ENCODE peak calls at places on chromosomes 11 and 22, in five cellular contexts. Q, P, N, T and M are unnamed samples.

GRCh38 chr22:33202455-33202854 is 144.3 kb upstream of the SYN3 start:
- DNase-seq in Q (no peak), P (no peak), T (no peak), N (no peak), M (no peak)

GRCh38 chr11:128512478-128513127 is 74.8 kb downstream of the ETS1 start:
- DNase-seq in Q (no peak), T (no peak), P (no peak), N (no peak), M (no peak)

GRCh38 chr22:29587938-29588699 is 7.2 kb upstream of the NIPSNAP1 start:
- DNase-seq in N (no peak), T (peak), P (no peak), Q (peak), M (peak)

GRCh38 chr11:109818303-109818702 is 274.9 kb upstream of the ZC3H12C start:
- DNase-seq in P (no peak), Q (no peak), T (no peak), N (no peak), M (no peak)

GRCh38 chr11:76653674-76654309 is 16.8 kb downstream of the LRRC32 start:
- DNase-seq in Q (peak), N (no peak), T (no peak), P (no peak), M (no peak)

GRCh38 chr11:27469333-27469680 is 3.3 kb downstream of the LGR4 start:
- DNase-seq in N (no peak), Q (no peak), P (no peak), T (no peak), M (no peak)

GRCh38 chr22:22578702-22579424 is 19.8 kb upstream of the PRAME start:
- DNase-seq in N (peak), T (no peak), Q (peak), P (no peak), M (peak)

GRCh38 chr11:67253872-67254624 is 12.2 kb upstream of the GRK2 start:
- DNase-seq in N (no peak), T (no peak), P (no peak), Q (no peak), M (no peak)

GRCh38 chr11:11444027-11444799 is 91.2 kb upstream of the CSNK2A3 start:
- DNase-seq in P (no peak), T (no peak), N (no peak), Q (peak), M (no peak)

GRCh38 chr11:76763573-76764348 is 19.4 kb upstream of the TSKU start:
- DNase-seq in N (no peak), Q (peak), P (no peak), T (no peak), M (no peak)

GRCh38 chr11:12624595-12624994 is 49.6 kb upstream of the TEAD1 start:
- DNase-seq in T (no peak), Q (no peak), P (no peak), N (no peak), M (no peak)

GRCh38 chr11:79676396-79676795 is 235.6 kb upstream of the TENM4 start:
- DNase-seq in N (no peak), T (no peak), Q (no peak), P (no peak), M (no peak)

GRCh38 chr11:6357222-6357621 is 33.1 kb upstream of the SMPD1 start:
- DNase-seq in N (peak), T (no peak), Q (peak), P (no peak), M (peak)

GRCh38 chr22:27183474-27183873 is 526.1 kb downstream of the MIAT start:
- DNase-seq in P (no peak), N (no peak), Q (no peak), T (no peak), M (no peak)

GRCh38 chr11:105673089-105673488 is 63.2 kb downstream of the GRIA4 start:
- DNase-seq in P (no peak), N (peak), Q (peak), T (peak), M (no peak)

GRCh38 chr11:71456831-71457230 is 3.8 kb downstream of the NADSYN1 start:
- DNase-seq in P (no peak), Q (no peak), N (no peak), T (no peak), M (no peak)

GRCh38 chr11:28090052-28090749 is 17.8 kb downstream of the KIF18A start:
- DNase-seq in T (no peak), Q (peak), P (no peak), N (no peak), M (no peak)

GRCh38 chr22:37244922-37245722 is 1.1 kb upstream of the RAC2 start:
- DNase-seq in N (no peak), T (no peak), P (no peak), Q (no peak), M (no peak)

GRCh38 chr11:134393638-134394037 is 18.4 kb downstream of the B3GAT1 start:
- DNase-seq in T (peak), N (peak), Q (no peak), P (peak), M (peak)

GRCh38 chr11:61846351-61846750 is 18.3 kb downstream of the FADS2 start:
- DNase-seq in P (no peak), N (no peak), Q (no peak), T (no peak), M (no peak)

GRCh38 chr11:121344824-121345223 is 52.3 kb downstream of the SC5D start:
- DNase-seq in T (no peak), P (no peak), N (no peak), Q (no peak), M (no peak)

GRCh38 chr11:69486773-69487266 is 5.4 kb downstream of the LINC01488 start:
- DNase-seq in T (no peak), N (no peak), Q (no peak), P (no peak), M (no peak)

GRCh38 chr22:28911279-28911640 is 27.9 kb downstream of the ZNRF3 start:
- DNase-seq in P (no peak), N (no peak), Q (no peak), T (no peak), M (no peak)

GRCh38 chr11:2390871-2391662 is 9.5 kb upstream of the TSSC4 start:
- DNase-seq in N (peak), T (no peak), Q (peak), P (no peak), M (peak)

GRCh38 chr11:100625041-100625440 is 62.0 kb upstream of the ARHGAP42 start:
- DNase-seq in Q (no peak), T (no peak), P (no peak), N (no peak), M (no peak)

GRCh38 chr11:77195071-77195705 is 67.1 kb downstream of the MYO7A start:
- DNase-seq in Q (no peak), N (no peak), P (no peak), T (no peak), M (no peak)

GRCh38 chr11:124108158-124108557 is 7.1 kb upstream of the VWA5A start:
- DNase-seq in Q (peak), T (peak), P (no peak), N (peak), M (no peak)

GRCh38 chr22:30241576-30242371 is 4.8 kb downstream of the LIF start:
- DNase-seq in Q (peak), P (no peak), T (no peak), N (no peak), M (no peak)

GRCh38 chr22:49999063-49999900 is 13.3 kb downstream of the IL17REL start:
- DNase-seq in N (peak), Q (no peak), T (no peak), P (peak), M (no peak)

GRCh38 chr11:32792948-32793475 is 1.4 kb downstream of the CCDC73 start:
- DNase-seq in T (peak), Q (peak), P (peak), N (peak), M (peak)

GRCh38 chr11:19996591-19996990 is 163.7 kb downstream of the DBX1 start:
- DNase-seq in P (peak), N (no peak), T (no peak), Q (no peak), M (no peak)

GRCh38 chr22:36010090-36010489 is 18.5 kb downstream of the RBFOX2 start:
- DNase-seq in Q (no peak), N (peak), T (no peak), P (no peak), M (no peak)

GRCh38 chr22:36008131-36008530 is 20.5 kb downstream of the RBFOX2 start:
- DNase-seq in T (no peak), Q (no peak), P (no peak), N (no peak), M (no peak)

GRCh38 chr22:36010913-36011312 is 17.7 kb downstream of the RBFOX2 start:
- DNase-seq in Q (peak), T (no peak), P (peak), N (no peak), M (no peak)

GRCh38 chr22:36009085-36009484 is 19.5 kb downstream of the RBFOX2 start:
- DNase-seq in T (no peak), Q (peak), N (no peak), P (no peak), M (no peak)

DNA sequence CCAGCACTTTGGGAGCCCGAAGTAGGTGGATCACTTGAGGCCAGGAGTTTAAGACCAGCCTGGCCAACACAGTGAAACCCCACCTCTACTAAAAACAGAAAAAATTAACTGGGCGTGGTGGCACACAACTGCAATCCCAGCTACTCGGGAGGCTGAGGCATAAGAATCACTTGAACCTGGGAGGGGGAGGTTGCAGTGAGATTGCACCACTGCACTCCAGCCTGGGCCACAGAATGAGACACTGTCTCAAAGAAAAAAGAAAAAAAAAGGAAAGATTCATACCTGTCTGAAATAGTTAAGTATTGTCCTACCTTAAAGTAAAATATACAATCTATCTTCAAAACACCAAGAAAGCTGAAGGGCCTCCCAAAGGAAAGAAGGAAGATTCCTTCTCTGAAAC is 20.1 kb downstream of the RBFOX2 start:
- DNase-seq in N (no peak), T (no peak), P (no peak), Q (no peak), M (no peak)
- H3K27ac ChIP-seq in N (peak), T (no peak), P (peak), Q (peak), M (no peak)

DNA sequence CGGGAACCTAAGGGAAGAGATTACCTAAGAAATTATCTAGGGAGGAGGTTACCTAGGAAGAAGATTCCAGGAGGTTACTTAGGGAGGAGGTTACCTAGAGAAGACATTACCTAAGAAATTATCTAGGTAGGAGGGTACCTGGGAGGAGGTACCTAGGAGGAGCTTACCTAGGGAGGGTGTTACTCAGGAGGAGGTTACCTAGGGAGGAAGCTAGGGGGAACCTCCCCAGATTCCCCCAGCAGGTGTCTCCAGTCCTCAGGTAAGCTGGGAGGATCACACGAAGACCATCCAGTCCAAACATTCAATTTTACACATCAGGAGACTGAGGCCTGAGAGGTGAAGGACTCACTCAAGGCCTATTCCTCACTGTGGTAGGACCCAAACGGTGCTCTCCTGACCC is 482.8 kb downstream of the TBC1D22A start:
- DNase-seq in N (no peak), Q (no peak), T (no peak), P (no peak), M (no peak)
- TF ChIP-seq RFX5 in N (no peak), Q (no peak), T (no peak), P (no peak), M (no peak)

GRCh38 chr11:125251956-125252355 is 87.4 kb downstream of the PKNOX2 start:
- DNase-seq in Q (peak), P (no peak), N (no peak), T (no peak), M (no peak)

GRCh38 chr11:125253795-125254525 is 89.4 kb downstream of the PKNOX2 start:
- DNase-seq in P (no peak), Q (no peak), N (no peak), T (no peak), M (no peak)

GRCh38 chr11:125256471-125257010 is 92.0 kb downstream of the PKNOX2 start:
- DNase-seq in Q (no peak), P (no peak), T (no peak), N (no peak), M (no peak)

GRCh38 chr11:125250316-125250870 is 85.8 kb downstream of the PKNOX2 start:
- DNase-seq in P (no peak), Q (no peak), T (no peak), N (no peak), M (no peak)

DNA sequence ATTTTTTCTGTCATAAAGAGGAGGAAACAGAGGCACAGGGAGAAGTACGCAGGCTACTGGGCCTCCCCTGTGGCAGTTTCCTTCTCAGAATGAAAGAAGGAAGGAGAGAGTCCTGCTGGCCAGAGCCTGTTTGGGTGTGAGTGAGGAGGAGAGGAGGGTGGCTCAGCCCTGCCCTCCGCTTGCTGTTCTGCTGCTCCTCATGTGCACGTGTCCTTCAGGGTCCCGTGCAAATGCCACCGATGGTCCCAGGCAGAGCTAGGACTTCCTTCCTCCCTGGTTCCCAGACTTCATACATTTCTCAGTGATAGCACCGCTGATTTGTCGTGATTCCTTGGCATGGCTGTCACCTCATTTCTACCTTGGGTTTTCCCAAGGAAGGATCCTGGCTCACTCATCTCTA is 88.7 kb downstream of the PKNOX2 start:
- DNase-seq in Q (no peak), N (no peak), T (no peak), P (no peak), M (no peak)
- H3K27ac ChIP-seq in Q (no peak), N (no peak), T (no peak), P (no peak), M (no peak)

DNA sequence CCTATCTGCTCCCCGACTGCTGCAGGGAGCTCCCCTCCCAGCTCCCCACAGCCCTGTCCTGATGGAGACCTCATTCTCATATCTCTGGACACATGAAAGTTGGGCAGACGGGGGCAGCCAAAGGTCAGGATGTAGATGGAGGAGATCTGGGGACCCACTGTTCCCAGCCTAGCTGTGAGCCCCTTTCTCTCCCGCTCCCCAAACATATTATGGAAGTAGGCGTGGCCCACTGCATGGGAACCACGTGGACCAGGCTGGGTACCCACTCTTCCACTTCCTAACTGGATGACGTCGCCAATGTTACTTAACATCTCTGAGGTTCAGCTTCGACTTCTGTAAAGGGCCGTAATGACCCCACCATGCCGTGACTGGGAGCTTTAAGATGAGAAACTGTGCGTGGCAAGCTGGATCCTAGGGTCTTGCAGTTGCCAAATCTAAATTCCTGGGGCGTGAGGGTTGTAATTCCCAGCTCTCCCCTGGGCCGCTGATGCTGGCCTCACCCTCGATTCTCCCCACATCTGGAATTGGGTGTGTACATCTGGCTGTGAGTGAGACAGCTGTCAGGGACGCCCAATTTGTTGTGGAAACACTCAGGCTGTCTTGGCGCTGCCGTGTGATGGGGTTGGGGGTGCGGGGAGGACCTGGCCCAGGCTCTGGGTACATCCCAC is 1.8 kb downstream of the CDC42EP2 start:
- DNase-seq in Q (peak), N (no peak), P (no peak), T (no peak), M (no peak)
- TF ChIP-seq RFX5 in Q (no peak), N (no peak), P (no peak), T (no peak), M (no peak)

DNA sequence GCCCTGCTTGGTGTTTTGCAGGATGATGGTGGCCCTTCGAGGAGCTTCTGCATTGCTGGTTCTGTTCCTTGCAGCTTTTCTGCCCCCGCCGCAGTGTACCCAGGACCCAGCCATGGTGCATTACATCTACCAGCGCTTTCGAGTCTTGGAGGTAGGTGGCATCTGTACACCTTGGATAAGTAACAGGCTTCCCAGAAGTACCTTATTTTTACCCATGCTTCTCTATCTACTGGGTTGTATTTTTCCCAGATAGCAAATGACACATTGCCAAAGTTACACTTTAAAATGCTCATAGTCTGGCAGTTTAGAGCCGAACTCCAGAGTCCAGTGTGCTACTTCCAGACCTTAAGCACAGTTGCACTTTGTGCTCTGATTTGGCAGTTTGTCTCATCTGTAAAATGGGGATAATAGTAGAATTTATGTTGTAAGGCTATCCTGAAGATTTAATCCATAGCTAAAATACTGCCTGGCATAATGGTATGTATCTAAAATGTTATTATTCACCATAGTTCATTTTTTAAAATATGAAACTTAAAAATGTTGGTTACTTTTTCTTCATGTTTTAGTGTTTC is 634 bp downstream of the OLFML1 start:
- DNase-seq in P (no peak), T (no peak), Q (no peak), N (no peak), M (no peak)
- H3K27ac ChIP-seq in P (no peak), T (no peak), Q (no peak), N (no peak), M (no peak)

GRCh38 chr11:111719379-111719778 is 46.8 kb downstream of the PPP2R1B start:
- DNase-seq in N (no peak), P (no peak), Q (peak), T (no peak), M (no peak)
- TF ChIP-seq RFX5 in N (no peak), P (no peak), Q (no peak), T (no peak), M (no peak)